ENCODE peak calls at places on chromosome 22, in eight cellular contexts. J is thoracic aorta, C is transverse colon, Q is suprapubic skin, X is Peyer's patch, S is lower lobe of right lung, W is left ventricle myocardium inferior, V is heart right ventricle. D is an unnamed sample. For H3K36me3, the result is how much of the 10 kb centered on the place peaks cover.

GRCh38 chr22:35375031-35375430 is 5.9 kb upstream of the HMOX1 start:
- DNase-seq in J (no peak), C (no peak), Q (no peak), X (no peak), S (no peak), W (no peak), V (no peak), D (no peak)

GRCh38 chr22:25068701-25069100 is 116.2 kb downstream of the KIAA1671 start:
- DNase-seq in J (no peak), C (no peak), Q (no peak), X (no peak), S (no peak), W (no peak), V (no peak), D (no peak)

GRCh38 chr22:19646383-19646782 is 67.9 kb upstream of the SEPTIN5 start:
- DNase-seq in J (no peak), C (no peak), Q (no peak), X (no peak), S (no peak), W (no peak), V (no peak), D (no peak)

GRCh38 chr22:20479612-20480196 is 15.9 kb downstream of the KLHL22 start:
- DNase-seq in J (no peak), C (no peak), Q (no peak), X (no peak), S (no peak), W (no peak), V (no peak), D (no peak)

GRCh38 chr22:39317756-39318506 is 1.5 kb downstream of the RPL3 start:
- DNase-seq in J (no peak), C (no peak), Q (no peak), X (no peak), S (no peak), W (no peak), V (no peak), D (no peak)

GRCh38 chr22:35477911-35478582 is 62.6 kb upstream of the RASD2 start:
- DNase-seq in J (no peak), C (peak), Q (no peak), X (peak), S (no peak), W (peak), V (peak), D (peak)

GRCh38 chr22:39967996-39968968 is 8.1 kb downstream of the TMA7B start:
- DNase-seq in J (no peak), C (no peak), Q (no peak), X (no peak), S (no peak), W (peak), V (peak), D (no peak)

GRCh38 chr22:43826142-43827093 is 14.3 kb upstream of the EFCAB6 start:
- DNase-seq in J (no peak), C (no peak), Q (no peak), X (peak), S (no peak), W (no peak), V (no peak), D (no peak)

GRCh38 chr22:27100789-27101188 is 443.4 kb downstream of the MIAT start:
- DNase-seq in J (no peak), C (no peak), Q (no peak), X (no peak), S (no peak), W (no peak), V (no peak), D (no peak)

GRCh38 chr22:20298803-20299735 is 20.8 kb downstream of the DGCR6L start:
- DNase-seq in J (peak), C (peak), Q (peak), X (peak), S (peak), W (peak), V (peak), D (no peak)

GRCh38 chr22:36833073-36833472 is 16.2 kb upstream of the PVALB start:
- DNase-seq in J (no peak), C (no peak), Q (no peak), X (no peak), S (no peak), W (no peak), V (no peak), D (no peak)

GRCh38 chr22:29635734-29636357 is 32.4 kb downstream of the NF2 start:
- DNase-seq in J (no peak), C (no peak), Q (no peak), X (no peak), S (no peak), W (no peak), V (no peak), D (no peak)

GRCh38 chr22:26364066-26365015 is 64.7 kb upstream of the ASPHD2 start:
- DNase-seq in J (no peak), C (peak), Q (no peak), X (peak), S (peak), W (peak), V (peak), D (peak)

GRCh38 chr22:47102648-47103047 is 340.2 kb downstream of the TBC1D22A start:
- DNase-seq in J (no peak), C (no peak), Q (no peak), X (no peak), S (no peak), W (no peak), V (no peak), D (no peak)

GRCh38 chr22:20495861-20496681 is 476 bp upstream of the KLHL22 start:
- DNase-seq in J (peak), C (peak), Q (peak), X (peak), S (peak), W (peak), V (peak), D (no peak)

GRCh38 chr22:46801331-46801811 is 38.9 kb downstream of the TBC1D22A start:
- DNase-seq in J (no peak), C (no peak), Q (no peak), X (no peak), S (no peak), W (no peak), V (no peak), D (no peak)

GRCh38 chr22:33853200-33854097 is 66.8 kb downstream of the LARGE1 start:
- DNase-seq in J (no peak), C (peak), Q (no peak), X (peak), S (peak), W (peak), V (peak), D (peak)

GRCh38 chr22:24968066-24968561 is 15.6 kb downstream of the KIAA1671 start:
- DNase-seq in J (no peak), C (no peak), Q (no peak), X (no peak), S (no peak), W (no peak), V (peak), D (no peak)

GRCh38 chr22:19701420-19702145 is 12.7 kb upstream of the SEPTIN5 start:
- DNase-seq in J (no peak), C (no peak), Q (no peak), X (no peak), S (no peak), W (no peak), V (no peak), D (no peak)

GRCh38 chr22:24146190-24146616 is 35.1 kb upstream of the SUSD2 start:
- DNase-seq in J (no peak), C (peak), Q (no peak), X (peak), S (peak), W (no peak), V (no peak), D (peak)

GRCh38 chr22:21044931-21045584 is 688 bp upstream of the LRRC74B start:
- DNase-seq in J (no peak), C (no peak), Q (no peak), X (no peak), S (peak), W (no peak), V (no peak), D (no peak)

GRCh38 chr22:24507742-24508141 is 12.6 kb downstream of the UPB1 start:
- DNase-seq in J (no peak), C (no peak), Q (no peak), X (no peak), S (no peak), W (no peak), V (no peak), D (no peak)

GRCh38 chr22:23179381-23180294 is 671 bp upstream of the BCR start:
- DNase-seq in J (peak), C (peak), Q (peak), X (no peak), S (peak), W (peak), V (peak), D (no peak)

GRCh38 chr22:18968011-18968749 is 32.1 kb upstream of the PRODH start:
- DNase-seq in J (no peak), C (no peak), Q (peak), X (no peak), S (peak), W (no peak), V (peak), D (no peak)

GRCh38 chr22:26065847-26066246 is 103.4 kb upstream of the SEZ6L start:
- DNase-seq in J (no peak), C (no peak), Q (no peak), X (no peak), S (no peak), W (no peak), V (no peak), D (no peak)

GRCh38 chr22:30892286-30892685 is 76.3 kb downstream of the MORC2 start:
- DNase-seq in J (no peak), C (no peak), Q (no peak), X (peak), S (no peak), W (peak), V (no peak), D (no peak)

GRCh38 chr22:38138961-38139360 is 28.5 kb upstream of the BAIAP2L2 start:
- DNase-seq in J (no peak), C (no peak), Q (peak), X (peak), S (no peak), W (no peak), V (no peak), D (no peak)

GRCh38 chr22:44085743-44086741 is 61.9 kb downstream of the PARVB start:
- DNase-seq in J (no peak), C (peak), Q (no peak), X (peak), S (peak), W (peak), V (peak), D (no peak)

DNA sequence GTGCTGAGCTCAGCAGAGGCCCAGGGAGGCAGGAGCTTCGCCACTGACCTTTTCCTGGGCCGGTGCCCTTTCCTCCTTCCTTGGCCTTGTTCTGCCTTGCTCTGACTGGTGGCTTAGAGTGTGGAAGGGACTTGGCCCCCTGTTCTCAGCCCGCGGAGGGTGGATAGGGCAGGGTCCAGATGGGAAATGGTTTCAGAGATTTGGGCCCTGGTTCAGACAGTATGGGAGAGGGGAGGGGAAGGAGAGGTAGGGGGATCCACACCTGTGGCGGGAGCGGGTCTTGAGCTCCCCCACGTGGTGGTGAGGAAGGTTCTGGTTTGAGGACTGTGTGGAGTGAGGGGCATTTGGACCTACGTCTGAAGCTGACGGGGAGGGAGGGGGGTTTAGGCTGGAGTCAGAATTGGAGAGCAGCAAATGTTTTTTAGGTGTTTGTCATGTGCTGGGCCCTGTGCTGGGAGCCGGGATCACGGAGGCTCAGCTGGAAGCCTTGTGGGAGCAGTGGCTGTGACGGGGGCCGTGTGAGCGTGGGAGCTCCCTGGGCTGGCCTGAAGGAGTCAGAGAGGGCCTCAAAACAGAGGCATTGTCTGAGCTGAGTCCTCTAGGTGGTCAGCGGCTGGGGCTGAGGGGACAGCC is 27.2 kb downstream of the SHANK3 start:
- DNase-seq in J (no peak), C (no peak), Q (peak), X (no peak), S (peak), W (peak), V (no peak), D (no peak)
- H3K4me3 ChIP-seq in J (no peak), C (no peak), Q (no peak), X (no peak), S (no peak), W (no peak), V (no peak), D (no peak)

GRCh38 chr22:42330953-42331525 is 60.6 kb upstream of the TCF20 start:
- DNase-seq in J (no peak), C (no peak), Q (no peak), X (no peak), S (no peak), W (no peak), V (no peak), D (no peak)
- TF ChIP-seq CTCF in J (no peak), C (no peak), Q (peak), X (no peak), S (no peak), W (no peak), V (no peak), D (no peak)

DNA sequence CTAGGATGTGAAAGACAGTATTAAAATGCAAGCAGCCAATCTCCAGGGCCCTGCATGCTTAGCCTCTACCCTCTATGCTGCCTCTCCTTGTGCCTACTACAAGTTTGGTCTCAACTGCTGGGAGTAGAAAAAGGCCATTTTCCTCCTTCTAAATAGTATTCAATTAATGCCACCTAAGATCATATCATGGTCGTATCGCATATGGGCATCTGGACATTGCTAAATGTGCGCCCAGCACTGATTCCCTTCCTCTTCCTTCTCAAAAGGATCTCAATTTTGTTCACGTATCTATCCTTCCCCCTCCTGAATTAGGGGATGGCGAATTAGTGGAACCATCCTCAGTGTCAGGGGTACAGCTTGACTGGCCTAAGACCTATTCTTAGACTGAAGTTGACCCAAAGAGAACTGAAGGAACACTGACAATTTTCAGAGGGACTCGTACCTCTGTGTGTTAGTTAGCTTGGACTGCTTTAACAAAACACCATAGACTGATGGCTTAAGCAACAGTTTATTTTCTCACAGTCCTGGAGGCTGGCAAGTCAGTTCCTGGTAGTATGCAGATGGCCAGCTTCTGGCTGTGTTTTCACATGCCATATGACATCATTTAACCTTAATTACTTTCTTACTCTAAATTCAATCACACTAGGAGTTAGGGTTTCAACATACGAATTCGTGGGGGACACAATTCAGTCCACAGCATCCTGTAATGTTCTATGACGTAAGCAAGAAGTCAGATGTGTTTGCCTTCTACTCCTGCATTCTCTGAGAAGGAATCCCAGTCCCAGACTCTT is 8.5 kb upstream of the NUP50 start:
- DNase-seq in J (no peak), C (no peak), Q (no peak), X (no peak), S (no peak), W (no peak), V (no peak), D (no peak)
- H3K36me3 ChIP-seq in J (under half), C (under half), Q (under half), X (under half), S (under half), W (under half), V (under half), D (under half)

DNA sequence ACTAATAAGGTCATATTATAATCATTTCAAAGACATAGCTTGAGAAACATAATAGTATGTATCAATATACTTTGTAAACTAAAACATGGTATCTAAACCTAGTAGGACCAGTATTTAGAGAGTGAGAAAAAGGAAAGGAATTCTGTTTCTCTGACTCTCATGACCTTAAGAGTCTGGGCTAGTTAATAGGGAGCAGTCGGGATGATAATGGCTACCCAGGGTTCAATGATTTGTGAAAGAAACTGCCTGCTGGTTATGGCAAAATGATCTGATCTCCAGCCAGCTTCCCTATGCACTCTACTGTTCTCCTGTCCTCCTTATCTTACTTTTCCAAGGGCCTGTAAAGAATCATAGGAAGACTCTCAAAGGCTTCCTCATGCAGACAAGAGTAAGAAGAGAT is 193.1 kb upstream of the PITPNB start:
- DNase-seq in J (no peak), C (no peak), Q (no peak), X (no peak), S (no peak), W (no peak), V (no peak), D (no peak)
- H3K4me3 ChIP-seq in J (no peak), C (no peak), Q (no peak), X (no peak), S (no peak), W (no peak), V (no peak), D (no peak)